ENCODE peak calls at places on chromosomes 13 and 19, in five cellular contexts. W is GM23338, H is A549, M is fibroblast of lung, D is cardiac muscle cell. G is an unnamed sample.
A peak's percentile ranks its signal among the peaks of the same experiment; 100 is the strongest.

GRCh38 chr13:113641426-113641825 is 16.6 kb downstream of the ATP4B start:
- DNase-seq in W (no peak), H (no peak), M (no peak), D (no peak), G (no peak)

GRCh38 chr13:89269737-89270136 is 1598.6 kb downstream of the SLITRK5 start:
- DNase-seq in W (no peak), H (no peak), M (no peak), D (no peak), G (no peak)

GRCh38 chr13:34793301-34793700 is 148.8 kb upstream of the NBEA start:
- DNase-seq in W (no peak), H (no peak), M (no peak), D (no peak), G (no peak)

GRCh38 chr13:75637101-75637774 is 1.1 kb downstream of the LMO7 start:
- DNase-seq in W (peak; percentile 56), H (no peak), M (peak; percentile 45), D (peak; percentile 21), G (no peak)

GRCh38 chr13:32021785-32022184 is 9.8 kb upstream of the FRY start:
- DNase-seq in W (no peak), H (no peak), M (no peak), D (no peak), G (no peak)

GRCh38 chr13:103638706-103639105 is 572.5 kb upstream of the SLC10A2 start:
- DNase-seq in W (no peak), H (no peak), M (no peak), D (no peak), G (no peak)

GRCh38 chr19:31107096-31107495 is 242.1 kb downstream of the TSHZ3 start:
- DNase-seq in W (no peak), H (no peak), M (no peak), D (no peak), G (no peak)

GRCh38 chr13:57716295-57716694 is 84.8 kb downstream of the PCDH17 start:
- DNase-seq in W (peak; percentile 81), H (no peak), M (no peak), D (no peak), G (no peak)

GRCh38 chr19:1045247-1045603 is 5.3 kb downstream of the ABCA7 start:
- DNase-seq in W (peak; percentile 98), H (peak; percentile 61), M (no peak), D (no peak), G (no peak)

GRCh38 chr19:37933965-37934364 is 27.0 kb downstream of the SIPA1L3 start:
- DNase-seq in W (no peak), H (no peak), M (no peak), D (peak; percentile 72), G (no peak)

GRCh38 chr19:53091413-53091812 is 11.8 kb downstream of the ZNF160 start:
- DNase-seq in W (peak; percentile 95), H (no peak), M (no peak), D (no peak), G (no peak)

GRCh38 chr19:15634105-15634504 is 6.6 kb upstream of the CYP4F3 start:
- DNase-seq in W (no peak), H (no peak), M (no peak), D (no peak), G (no peak)

GRCh38 chr19:15633122-15633521 is 7.6 kb upstream of the CYP4F3 start:
- DNase-seq in W (no peak), H (no peak), M (no peak), D (no peak), G (no peak)

GRCh38 chr19:15635016-15635805 is 5.5 kb upstream of the CYP4F3 start:
- DNase-seq in W (no peak), H (no peak), M (no peak), D (no peak), G (no peak)

GRCh38 chr19:15629003-15629880 is 11.5 kb upstream of the CYP4F3 start:
- DNase-seq in W (peak; percentile 62), H (peak; percentile 40), M (peak; percentile 35), D (peak; percentile 65), G (peak; percentile 2)

GRCh38 chr19:15631817-15632216 is 8.9 kb upstream of the CYP4F3 start:
- DNase-seq in W (peak; percentile 28), H (peak; percentile 13), M (no peak), D (peak; percentile 11), G (no peak)
- TF ChIP-seq CTCF in W (peak; percentile 15), H (peak; percentile 44), M (peak; percentile 11), D (peak; percentile 42), G (peak; percentile 31)

GRCh38 chr19:13981988-13982501 is 24.1 kb downstream of the RFX1 start:
- DNase-seq in W (no peak), H (no peak), M (no peak), D (no peak), G (no peak)
- H3K27ac ChIP-seq in W (no peak overlapping the region), H (no peak overlapping the region), M (no peak overlapping the region), D (no peak overlapping the region), G (no peak overlapping the region)

GRCh38 chr19:21912654-21913053 is 76.7 kb upstream of the ZNF43 start:
- DNase-seq in W (peak; percentile 15), H (no peak), M (no peak), D (no peak), G (no peak)
- TF ChIP-seq CTCF in W (peak; percentile 26), H (no peak), M (no peak), D (no peak), G (no peak)

GRCh38 chr13:25662516-25662915 is 290.7 kb downstream of the ATP8A2 start:
- DNase-seq in W (no peak), H (no peak), M (no peak), D (no peak), G (no peak)

DNA sequence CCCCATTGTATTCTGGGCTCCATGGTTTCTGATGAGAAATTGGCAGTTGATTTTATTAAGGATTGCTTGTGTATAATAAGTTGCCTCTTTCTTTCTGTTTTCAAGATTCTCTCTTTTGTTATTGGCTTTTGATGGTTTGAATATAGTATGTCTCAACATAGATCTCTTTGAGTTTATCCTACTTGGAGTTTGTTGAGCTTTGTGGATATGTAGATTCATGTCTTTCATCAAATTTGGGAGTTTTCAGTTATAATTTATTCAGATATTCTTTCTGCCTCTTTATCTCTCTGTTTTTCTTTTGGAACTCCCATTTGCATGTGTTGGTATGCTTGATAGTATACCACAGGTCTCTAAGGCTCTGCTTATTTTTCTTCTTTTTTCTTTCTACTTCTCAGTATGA is 296.6 kb downstream of the ATP8A2 start:
- DNase-seq in W (no peak), H (no peak), M (no peak), D (no peak), G (no peak)
- H3K27ac ChIP-seq in W (no peak overlapping the region), H (no peak overlapping the region), M (no peak overlapping the region), D (no peak overlapping the region), G (no peak overlapping the region)

GRCh38 chr19:13959141-13959961 is 7.0 kb downstream of the DCAF15 start:
- DNase-seq in W (no peak), H (no peak), M (no peak), D (no peak), G (no peak)

GRCh38 chr19:13961826-13962737 is 9.8 kb downstream of the DCAF15 start:
- DNase-seq in W (peak; percentile 77), H (no peak), M (peak; percentile 30), D (peak; percentile 52), G (no peak)

GRCh38 chr19:13960863-13961784 is 8.8 kb downstream of the DCAF15 start:
- DNase-seq in W (no peak), H (no peak), M (no peak), D (no peak), G (no peak)

GRCh38 chr19:13958043-13958442 is 5.7 kb downstream of the DCAF15 start:
- DNase-seq in W (no peak), H (no peak), M (no peak), D (no peak), G (no peak)

GRCh38 chr19:13959962-13960862 is 7.9 kb downstream of the DCAF15 start:
- DNase-seq in W (peak; percentile 70), H (peak; percentile 49), M (no peak), D (no peak), G (no peak)
- TF ChIP-seq CTCF in W (peak; percentile 55), H (no peak), M (peak; percentile 14), D (peak; percentile 28), G (peak; percentile 30)

DNA sequence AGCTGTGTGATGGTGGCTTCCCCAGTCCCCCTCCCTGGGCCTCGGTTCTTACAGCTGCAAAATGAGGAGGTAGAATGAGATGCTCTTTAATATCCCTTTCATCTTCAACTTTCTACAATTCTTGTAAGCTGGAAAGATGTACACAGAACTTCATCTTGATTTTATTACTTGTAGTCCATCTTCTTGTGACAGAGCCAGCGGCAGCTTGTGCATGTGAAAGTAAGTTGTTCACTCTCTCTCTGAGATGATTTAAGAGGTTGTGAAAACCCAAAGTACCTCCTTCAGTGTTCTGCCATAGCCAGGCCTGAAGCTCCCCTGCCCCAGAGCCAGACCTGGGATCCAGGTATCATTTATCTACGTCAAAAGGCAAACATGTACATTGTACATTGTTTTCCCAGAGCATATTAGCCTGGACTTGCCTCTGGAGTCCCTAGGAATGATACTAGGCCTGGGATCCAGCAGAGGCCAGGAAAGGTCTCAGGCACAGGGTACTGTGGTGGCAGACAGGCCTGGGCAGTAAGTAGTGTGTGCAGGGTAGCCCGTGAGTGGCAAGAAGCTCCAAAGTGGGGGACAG is 3.3 kb upstream of the UBE2L5 start:
- DNase-seq in W (no peak), H (no peak), M (no peak), D (no peak), G (no peak)
- H3K27ac ChIP-seq in W (no peak overlapping the region), H (no peak overlapping the region), M (no peak overlapping the region), D (no peak overlapping the region), G (no peak overlapping the region)

DNA sequence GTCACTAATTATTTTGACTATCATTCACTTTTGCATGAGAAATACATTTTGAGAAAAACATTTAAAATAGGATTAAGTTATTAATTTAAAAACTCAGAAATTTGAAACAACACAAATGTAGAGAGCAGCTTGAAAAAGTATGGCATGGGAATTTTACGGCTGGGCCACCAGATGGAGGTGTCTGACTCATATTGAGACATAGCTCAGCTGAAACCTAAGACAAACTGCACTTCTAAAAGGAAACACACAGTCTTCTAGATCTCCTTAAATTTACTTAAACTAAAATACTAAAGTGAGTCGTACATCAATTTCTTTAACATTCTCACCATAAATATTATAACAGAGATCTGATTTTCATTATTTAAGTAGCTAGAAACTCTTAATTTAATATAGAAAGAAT is 41.9 kb upstream of the POSTN start:
- DNase-seq in W (peak; percentile 57), H (peak; percentile 4), M (peak; percentile 89), D (peak; percentile 89), G (peak; percentile 55)
- TF ChIP-seq CTCF in W (peak; percentile 60), H (peak; percentile 52), M (peak; percentile 77), D (peak; percentile 74), G (peak; percentile 76)

GRCh38 chr13:110329798-110330461 is 22.8 kb downstream of the COL4A2 start:
- DNase-seq in W (no peak), H (no peak), M (peak; percentile 80), D (peak; percentile 49), G (no peak)

GRCh38 chr13:110327036-110327790 is 20.1 kb downstream of the COL4A2 start:
- DNase-seq in W (peak; percentile 90), H (no peak), M (no peak), D (no peak), G (no peak)

GRCh38 chr13:110330491-110331001 is 23.5 kb downstream of the COL4A2 start:
- DNase-seq in W (no peak), H (no peak), M (peak; percentile 48), D (peak; percentile 33), G (no peak)

GRCh38 chr13:110329258-110329657 is 22.2 kb downstream of the COL4A2 start:
- DNase-seq in W (no peak), H (no peak), M (no peak), D (no peak), G (no peak)

DNA sequence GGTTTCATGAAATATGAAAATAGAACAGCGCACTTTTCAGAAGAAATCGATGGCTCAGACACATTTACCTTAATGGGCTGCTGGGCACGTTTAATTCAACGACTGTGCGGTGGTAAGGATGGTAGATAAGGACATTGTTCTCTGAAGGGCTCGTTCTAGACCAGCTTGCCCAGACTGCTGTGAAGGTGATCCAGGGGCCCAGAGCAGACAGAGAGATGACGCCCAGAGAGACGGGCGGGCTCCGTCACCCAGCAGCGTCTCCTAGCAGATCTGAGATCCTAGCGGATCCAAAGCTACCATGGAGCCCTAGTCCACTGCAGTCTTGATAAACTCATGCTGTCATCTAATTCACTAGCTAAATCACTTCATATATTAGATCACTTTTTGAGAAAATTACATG is 21.4 kb downstream of the COL4A2 start:
- DNase-seq in W (no peak), H (no peak), M (no peak), D (no peak), G (no peak)
- H3K27ac ChIP-seq in W (no peak overlapping the region), H (no peak overlapping the region), M (peak overlapping the region; percentile 65), D (no peak overlapping the region), G (peak overlapping the region; percentile 49)

G was measured in AG04450.